ENCODE peak calls at places on chromosome 16, in ten cellular contexts. E is activated naive CD8-positive, alpha-beta T cell treated with anti-CD3 and anti-CD28 coated beads, Interleukin-2, amount 50 U/mL, for 24 hours; Q is activated CD8-positive, alpha-beta T cell treated with anti-CD3 and anti-CD28 coated beads, Interleukin-2, amount 10 ng/mL, durations not matched to agents 7 days and 5 days; W is amniotic stem cell; O is activated T-cell treated with anti-CD3 and anti-CD28 coated beads, Interleukin-2, amount 50 U/mL, for 4 hours; L is cardiac fibroblast; I is stimulated activated CD4-positive, alpha-beta T cell treated with anti-CD3 and anti-CD28 coated beads, Interleukin-1b, Interleukin-23, amount 100 ng/mL, for 1 hour; T is activated T-helper 1 cell treated with anti-CD3 and anti-CD28 coated beads, Interleukin-12 subunit alpha, Interleukin-12 subunit beta, Interleukin-2, Interleukin-4 antibody, amounts not matched to agents 30 ng/mL and 10 ng/mL and 1 ng/mL, durations not matched to agents 14 hours and 24 hours and 36 hours; M is CD8-positive, alpha-beta T cell; U is hepatic stellate cell. K is an unnamed sample.

GRCh38 chr16:27639588-27640276 is 89.8 kb downstream of the KATNIP start:
- DNase-seq in E (peak), Q (peak), W (peak), O (no peak), L (peak), I (no peak), T (no peak), M (no peak), U (peak), K (peak)

GRCh38 chr16:10988164-10988803 is 43.9 kb downstream of the CLEC16A start:
- DNase-seq in E (peak), Q (peak), W (no peak), O (peak), L (no peak), I (peak), T (peak), M (peak), U (no peak), K (peak)

GRCh38 chr16:72894291-72895151 is 153.4 kb downstream of the ZFHX3 start:
- DNase-seq in E (no peak), Q (no peak), W (no peak), O (no peak), L (peak), I (no peak), T (no peak), M (no peak), U (peak), K (no peak)

GRCh38 chr16:86462334-86463084 is 47.8 kb upstream of the FOXF1 start:
- DNase-seq in E (no peak), Q (no peak), W (no peak), O (no peak), L (no peak), I (no peak), T (no peak), M (no peak), U (no peak), K (no peak)

GRCh38 chr16:3115011-3115410 is 2.6 kb downstream of the ZNF205 start:
- DNase-seq in E (no peak), Q (no peak), W (no peak), O (no peak), L (no peak), I (no peak), T (no peak), M (no peak), U (no peak), K (no peak)

GRCh38 chr16:86783626-86784266 is 205.4 kb downstream of the FOXL1 start:
- DNase-seq in E (no peak), Q (no peak), W (no peak), O (no peak), L (no peak), I (no peak), T (no peak), M (no peak), U (no peak), K (no peak)

GRCh38 chr16:457732-458400 is 32.4 kb downstream of the RAB11FIP3 start:
- DNase-seq in E (no peak), Q (no peak), W (no peak), O (no peak), L (peak), I (no peak), T (no peak), M (no peak), U (no peak), K (no peak)

GRCh38 chr16:296806-297510 is 14.0 kb downstream of the PDIA2 start:
- DNase-seq in E (no peak), Q (no peak), W (no peak), O (no peak), L (no peak), I (no peak), T (no peak), M (no peak), U (no peak), K (no peak)

GRCh38 chr16:29806641-29807425 is 504 bp downstream of the MAZ start:
- DNase-seq in E (peak), Q (peak), W (no peak), O (peak), L (peak), I (peak), T (peak), M (peak), U (no peak), K (peak)

GRCh38 chr16:78727536-78727935 is 628.1 kb downstream of the WWOX start:
- DNase-seq in E (no peak), Q (no peak), W (no peak), O (no peak), L (no peak), I (no peak), T (no peak), M (no peak), U (no peak), K (no peak)

GRCh38 chr16:66936889-66937554 is 1.7 kb downstream of the CES2 start:
- DNase-seq in E (no peak), Q (no peak), W (no peak), O (no peak), L (no peak), I (no peak), T (no peak), M (no peak), U (no peak), K (no peak)

GRCh38 chr16:8634991-8635736 is 13.7 kb downstream of the METTL22 start:
- DNase-seq in E (no peak), Q (no peak), W (no peak), O (no peak), L (peak), I (no peak), T (no peak), M (no peak), U (peak), K (no peak)

GRCh38 chr16:18836702-18837101 is 35.4 kb upstream of the ARL6IP1 start:
- DNase-seq in E (no peak), Q (no peak), W (no peak), O (no peak), L (no peak), I (no peak), T (no peak), M (no peak), U (no peak), K (no peak)

GRCh38 chr16:89864421-89864820 is 9.0 kb upstream of the TCF25 start:
- DNase-seq in E (no peak), Q (no peak), W (no peak), O (no peak), L (peak), I (no peak), T (no peak), M (no peak), U (no peak), K (no peak)

K was measured in stimulated activated naive B cell treated with anti-CD40 and anti-IgM and Interleukin-4, amounts not matched to agents 10 μg/mL and 1 μg/mL and 100 μg/mL, for 72 hours.